ENCODE peak calls at places on chromosome 15, in seven cellular contexts. K, S, C, Q, G, I and Y are unnamed samples.

GRCh38 chr15:93980149-93980911 is 251.0 kb upstream of the MCTP2 start:
- DNase-seq in K (peak; percentile 25), S (no peak), C (no peak), Q (no peak), G (peak; percentile 64), I (no peak), Y (no peak)

GRCh38 chr15:99432271-99433025 is 133.3 kb upstream of the MEF2A start:
- DNase-seq in K (no peak), S (no peak), C (no peak), Q (no peak), G (peak; percentile 32), I (no peak), Y (no peak)

GRCh38 chr15:64596701-64597468 is 136.5 kb downstream of the ZNF609 start:
- DNase-seq in K (peak; percentile 67), S (peak; percentile 49), C (no peak), Q (peak; percentile 45), G (no peak), I (peak; percentile 27), Y (no peak)

GRCh38 chr15:78810377-78811123 is 714 bp downstream of the ADAMTS7 start:
- DNase-seq in K (peak; percentile 41), S (peak; percentile 27), C (no peak), Q (peak; percentile 35), G (peak; percentile 89), I (no peak), Y (no peak)

GRCh38 chr15:68201879-68202261 is 3.3 kb downstream of the CALML4 start:
- DNase-seq in K (no peak), S (no peak), C (no peak), Q (no peak), G (no peak), I (no peak), Y (no peak)

GRCh38 chr15:86373147-86373546 is 293.5 kb downstream of the AGBL1 start:
- DNase-seq in K (no peak), S (no peak), C (no peak), Q (no peak), G (no peak), I (no peak), Y (no peak)

GRCh38 chr15:36449084-36449661 is 130.3 kb upstream of the CDIN1 start:
- DNase-seq in K (no peak), S (no peak), C (no peak), Q (no peak), G (no peak), I (no peak), Y (no peak)

GRCh38 chr15:58026552-58026951 is 39.0 kb downstream of the ALDH1A2 start:
- DNase-seq in K (no peak), S (no peak), C (no peak), Q (no peak), G (no peak), I (no peak), Y (no peak)

GRCh38 chr15:69540622-69541021 is 88.0 kb downstream of the RPLP1 start:
- DNase-seq in K (no peak), S (no peak), C (no peak), Q (no peak), G (no peak), I (no peak), Y (no peak)

GRCh38 chr15:72685301-72685924 is 569 bp downstream of the HIGD2B start:
- DNase-seq in K (no peak), S (no peak), C (no peak), Q (peak; percentile 1), G (no peak), I (peak; percentile 16), Y (no peak)

GRCh38 chr15:91104111-91104510 is 4.1 kb downstream of the SV2B start:
- DNase-seq in K (no peak), S (no peak), C (no peak), Q (no peak), G (peak; percentile 80), I (no peak), Y (no peak)

GRCh38 chr15:78353093-78353492 is 12.9 kb downstream of the CRABP1 start:
- DNase-seq in K (no peak), S (no peak), C (no peak), Q (peak; percentile 5), G (no peak), I (no peak), Y (no peak)

GRCh38 chr15:64426845-64427465 is 33.4 kb upstream of the ZNF609 start:
- DNase-seq in K (no peak), S (peak; percentile 13), C (no peak), Q (peak; percentile 54), G (no peak), I (no peak), Y (no peak)

GRCh38 chr15:90531147-90531546 is 1.4 kb downstream of the CRTC3 start:
- DNase-seq in K (no peak), S (no peak), C (no peak), Q (no peak), G (no peak), I (no peak), Y (no peak)

GRCh38 chr15:42549052-42549491 is 434 bp downstream of the HAUS2 start:
- DNase-seq in K (peak; percentile 31), S (peak; percentile 25), C (no peak), Q (peak; percentile 12), G (no peak), I (peak; percentile 46), Y (no peak)

GRCh38 chr15:42080585-42081462 is 13.5 kb downstream of the PLA2G4D start:
- DNase-seq in K (peak; percentile 17), S (no peak), C (no peak), Q (peak; percentile 41), G (no peak), I (no peak), Y (no peak)

GRCh38 chr15:38247336-38247735 is 5.3 kb upstream of the SPRED1 start:
- DNase-seq in K (no peak), S (no peak), C (no peak), Q (no peak), G (no peak), I (no peak), Y (no peak)

GRCh38 chr15:41462396-41462795 is 31.3 kb upstream of the ITPKA start:
- DNase-seq in K (no peak), S (no peak), C (no peak), Q (peak; percentile 23), G (no peak), I (no peak), Y (no peak)

GRCh38 chr15:57732526-57733331 is 26.2 kb downstream of the POLR2M start:
- DNase-seq in K (peak; percentile 79), S (peak; percentile 63), C (no peak), Q (peak; percentile 50), G (peak; percentile 68), I (peak; percentile 36), Y (no peak)

GRCh38 chr15:70096215-70096974 is 1.3 kb downstream of the TLE3 start:
- DNase-seq in K (peak; percentile 63), S (peak; percentile 36), C (peak; percentile 31), Q (peak; percentile 56), G (peak; percentile 78), I (peak; percentile 61), Y (no peak)

GRCh38 chr15:58227706-58228543 is 89.7 kb downstream of the AQP9 start:
- DNase-seq in K (peak; percentile 87), S (peak; percentile 71), C (peak; percentile 39), Q (peak; percentile 84), G (peak; percentile 90), I (peak; percentile 47), Y (peak; percentile 44)

GRCh38 chr15:59998256-59999063 is 5.7 kb upstream of the FOXB1 start:
- DNase-seq in K (no peak), S (no peak), C (no peak), Q (no peak), G (no peak), I (no peak), Y (no peak)

GRCh38 chr15:40847225-40847961 is 3.5 kb downstream of the SPINT1 start:
- DNase-seq in K (peak; percentile 27), S (peak; percentile 85), C (no peak), Q (peak; percentile 28), G (peak; percentile 81), I (no peak), Y (no peak)

GRCh38 chr15:63800245-63800644 is 33.5 kb downstream of the HERC1 start:
- DNase-seq in K (no peak), S (no peak), C (no peak), Q (no peak), G (no peak), I (no peak), Y (no peak)

GRCh38 chr15:62952969-62953368 is 89.6 kb upstream of the TPM1 start:
- DNase-seq in K (no peak), S (no peak), C (no peak), Q (no peak), G (no peak), I (no peak), Y (no peak)

DNA sequence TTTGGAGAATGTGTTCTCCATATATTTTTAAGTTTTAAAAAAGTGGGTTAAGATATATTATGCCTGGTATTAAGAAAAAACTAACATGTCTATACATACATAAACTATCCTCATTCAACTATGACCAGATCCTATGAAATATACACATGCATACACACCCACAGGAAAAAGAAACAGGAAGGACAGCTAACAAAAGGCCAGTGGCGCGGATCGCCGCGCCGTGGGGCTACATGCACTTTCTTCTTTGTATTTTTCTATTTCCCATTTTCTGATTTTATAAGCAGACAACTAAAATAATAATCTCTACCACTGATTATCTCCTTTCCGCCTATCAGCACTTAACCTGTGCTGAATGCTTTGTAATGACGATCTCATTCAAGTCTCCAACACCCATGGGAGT is 160.1 kb downstream of the OR4M2 start:
- DNase-seq in K (no peak), S (no peak), C (no peak), Q (no peak), G (no peak), I (no peak), Y (no peak)
- H3K9me3 ChIP-seq in K (no peaks in the 10 kb centered on the region), S (no peaks in the 10 kb centered on the region), C (no peaks in the 10 kb centered on the region), Q (peaks cover 39% of the 10 kb centered on the region), G (no peaks in the 10 kb centered on the region), I (no peaks in the 10 kb centered on the region), Y (no peaks in the 10 kb centered on the region)

DNA sequence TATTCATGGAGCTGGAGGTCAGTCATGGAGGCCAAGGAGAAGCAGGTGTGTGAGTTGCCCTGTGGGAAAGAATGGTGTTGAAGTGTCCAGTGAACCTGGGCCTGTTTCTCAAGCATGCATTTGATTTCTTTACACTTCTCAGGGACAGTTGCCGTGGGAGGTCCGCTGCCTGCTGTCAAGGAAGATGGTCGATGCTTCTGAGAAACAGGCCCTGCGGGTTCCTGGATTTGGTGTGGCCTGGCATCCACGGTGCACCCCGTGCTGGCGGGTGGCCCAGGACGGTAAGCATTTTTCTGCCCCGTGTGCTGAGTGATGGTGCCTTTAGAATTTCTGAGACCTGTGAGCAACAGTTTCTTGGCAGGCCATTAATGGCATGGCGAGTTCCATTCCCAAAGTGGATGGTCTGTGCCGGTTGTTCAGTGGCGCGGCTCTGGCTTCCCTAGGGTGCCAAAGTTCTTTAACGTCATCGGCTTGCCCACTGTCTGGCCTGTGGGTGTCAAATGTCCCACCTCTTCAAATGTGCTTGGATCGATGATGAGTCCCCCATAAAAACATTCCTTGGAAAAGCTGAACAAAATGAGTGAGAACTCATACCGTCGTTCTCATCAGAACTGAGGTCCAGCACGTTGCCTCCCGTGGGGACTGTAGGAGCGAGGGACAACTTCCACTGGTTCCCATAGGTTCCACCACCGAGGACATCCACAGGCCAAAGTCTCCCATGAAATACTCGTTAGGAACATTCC is 107.2 kb downstream of the SNRPN start:
- DNase-seq in K (no peak), S (no peak), C (no peak), Q (no peak), G (no peak), I (no peak), Y (no peak)
- H3K9me3 ChIP-seq in K (no peaks in the 10 kb centered on the region), S (peaks cover 100% of the 10 kb centered on the region), C (peaks cover 51% of the 10 kb centered on the region), Q (peaks cover 100% of the 10 kb centered on the region), G (peaks cover 97% of the 10 kb centered on the region), I (peaks cover 98% of the 10 kb centered on the region), Y (peaks cover 100% of the 10 kb centered on the region)

GRCh38 chr15:24901409-24901808 is 53.4 kb upstream of the SNRPN start:
- DNase-seq in K (no peak), S (no peak), C (no peak), Q (no peak), G (no peak), I (no peak), Y (no peak)
- H3K9me3 ChIP-seq in K (no peaks in the 10 kb centered on the region), S (no peaks in the 10 kb centered on the region), C (no peaks in the 10 kb centered on the region), Q (no peaks in the 10 kb centered on the region), G (no peaks in the 10 kb centered on the region), I (no peaks in the 10 kb centered on the region), Y (no peaks in the 10 kb centered on the region)

GRCh38 chr15:20643024-20643770 is 101.6 kb upstream of the GOLGA6L6 start:
- DNase-seq in K (no peak), S (no peak), C (no peak), Q (no peak), G (peak; percentile 22), I (no peak), Y (no peak)
- H3K9me3 ChIP-seq in K (no peaks in the 10 kb centered on the region), S (no peaks in the 10 kb centered on the region), C (no peaks in the 10 kb centered on the region), Q (peaks cover 23% of the 10 kb centered on the region), G (no peaks in the 10 kb centered on the region), I (no peaks in the 10 kb centered on the region), Y (no peaks in the 10 kb centered on the region)